ENCODE peak calls at places on chromosome 2, in seven cellular contexts. B is HepG2, S is K562, T is GM12878, Y is GM12892, V is H1, D is SK-N-SH. G is an unnamed sample.

GRCh38 chr2:164252568-164253287 is 368.6 kb downstream of the GRB14 start:
- DNase-seq in D (no peak), B (no peak), S (no peak), Y (no peak), V (no peak), T (peak), G (no peak)

GRCh38 chr2:178005756-178006155 is 66.8 kb downstream of the PDE11A start:
- DNase-seq in V (no peak), S (no peak), Y (no peak), T (no peak), B (no peak), D (no peak), G (no peak)

GRCh38 chr2:157256621-157257020 is 884 bp upstream of the GALNT5 start:
- DNase-seq in V (no peak), T (peak), B (no peak), D (no peak), S (no peak), Y (no peak), G (no peak)

GRCh38 chr2:235669983-235670962 is 176.4 kb downstream of the AGAP1 start:
- DNase-seq in B (no peak), S (no peak), D (peak), V (peak), T (no peak), Y (no peak), G (no peak)

GRCh38 chr2:152098798-152099654 is at the start of gene CACNB4:
- DNase-seq in V (peak), T (no peak), D (peak), S (no peak), Y (peak), B (no peak), G (peak)

GRCh38 chr2:12451726-12452125 is 265.0 kb upstream of the TRIB2 start:
- DNase-seq in T (no peak), S (peak), Y (no peak), V (no peak), B (no peak), D (no peak), G (no peak)

GRCh38 chr2:230677182-230677946 is 35.3 kb upstream of the CAB39 start:
- DNase-seq in D (no peak), Y (no peak), S (no peak), V (no peak), T (no peak), B (no peak), G (no peak)

GRCh38 chr2:239696559-239697207 is 295.9 kb upstream of the HDAC4 start:
- DNase-seq in D (no peak), Y (no peak), S (no peak), B (no peak), T (no peak), V (no peak), G (no peak)

GRCh38 chr2:101613073-101613704 is 84.3 kb upstream of the MAP4K4 start:
- DNase-seq in B (peak), D (no peak), S (no peak), V (no peak), Y (no peak), T (no peak), G (no peak)

GRCh38 chr2:17877811-17878221 is 651 bp upstream of the KCNS3 start:
- DNase-seq in Y (peak), S (no peak), V (peak), T (no peak), D (peak), B (no peak), G (peak)

GRCh38 chr2:180730976-180731375 is 249.4 kb upstream of the UBE2E3 start:
- DNase-seq in V (no peak), Y (no peak), D (no peak), S (no peak), T (no peak), B (peak), G (no peak)

GRCh38 chr2:36650031-36650430 is 46.5 kb upstream of the VIT start:
- DNase-seq in T (no peak), D (no peak), S (no peak), V (no peak), B (peak), Y (peak), G (no peak)

GRCh38 chr2:85871494-85872164 is 17.2 kb downstream of the ST3GAL5 start:
- DNase-seq in Y (no peak), V (no peak), S (no peak), T (no peak), D (no peak), B (no peak), G (no peak)

GRCh38 chr2:239789711-239790110 is 235.4 kb downstream of the NDUFA10 start:
- DNase-seq in D (no peak), S (no peak), V (peak), B (no peak), Y (no peak), T (no peak), G (no peak)

GRCh38 chr2:85705680-85706039 is 11.5 kb downstream of the GNLY start:
- DNase-seq in Y (no peak), V (no peak), B (peak), T (no peak), S (no peak), D (no peak), G (no peak)

GRCh38 chr2:229800997-229801754 is 86.8 kb upstream of the DNER start:
- DNase-seq in S (peak), Y (peak), B (peak), D (peak), T (peak), V (peak), G (peak)

GRCh38 chr2:32825291-32825712 is 121.5 kb upstream of the LTBP1 start:
- DNase-seq in B (no peak), D (peak), S (no peak), V (no peak), Y (no peak), T (no peak), G (no peak)

GRCh38 chr2:172242968-172243367 is 140.3 kb upstream of the DLX2 start:
- DNase-seq in S (no peak), Y (no peak), B (no peak), T (no peak), V (no peak), D (no peak), G (no peak)

GRCh38 chr2:223644116-223644515 is 42.0 kb upstream of the SCG2 start:
- DNase-seq in D (no peak), V (no peak), S (no peak), Y (no peak), T (no peak), B (no peak), G (no peak)

GRCh38 chr2:31384351-31384750 is 30.2 kb downstream of the XDH start:
- DNase-seq in T (no peak), D (no peak), B (no peak), S (no peak), Y (no peak), V (no peak), G (no peak)

GRCh38 chr2:241001413-241002274 is 3.2 kb downstream of the SNED1 start:
- DNase-seq in Y (no peak), S (no peak), B (no peak), T (no peak), V (no peak), D (no peak), G (no peak)

GRCh38 chr2:95274291-95275150 is at the start of gene PROM2:
- DNase-seq in S (no peak), T (no peak), Y (no peak), D (no peak), B (no peak), V (peak), G (no peak)

GRCh38 chr2:178865537-178865936 is 58.3 kb upstream of the TTN start:
- DNase-seq in V (no peak), Y (no peak), D (peak), B (no peak), T (no peak), S (peak), G (no peak)

GRCh38 chr2:10042301-10043161 is 819 bp upstream of the KLF11 start:
- DNase-seq in V (peak), T (no peak), Y (no peak), D (no peak), S (peak), B (peak), G (no peak)

GRCh38 chr2:174972924-174973323 is 32.3 kb downstream of the CHN1 start:
- DNase-seq in S (no peak), D (no peak), Y (no peak), V (no peak), B (no peak), T (no peak), G (no peak)

GRCh38 chr2:128715360-128715759 is 396.7 kb upstream of the HS6ST1 start:
- DNase-seq in T (no peak), S (no peak), Y (no peak), D (no peak), V (peak), B (no peak), G (no peak)

GRCh38 chr2:128717758-128718710 is 399.4 kb upstream of the HS6ST1 start:
- DNase-seq in V (no peak), T (no peak), S (no peak), Y (no peak), B (no peak), D (no peak), G (no peak)

GRCh38 chr2:128716371-128716770 is 397.7 kb upstream of the HS6ST1 start:
- DNase-seq in V (no peak), Y (no peak), B (no peak), D (no peak), T (no peak), S (no peak), G (no peak)

GRCh38 chr2:128714285-128714684 is 395.6 kb upstream of the HS6ST1 start:
- DNase-seq in T (no peak), S (no peak), D (no peak), Y (no peak), B (no peak), V (peak), G (no peak)

GRCh38 chr2:128714861-128715312 is 396.2 kb upstream of the HS6ST1 start:
- DNase-seq in V (peak), D (no peak), S (no peak), T (no peak), B (no peak), Y (no peak), G (no peak)
- TF ChIP-seq TAF1 in V (no peak), D (no peak), S (no peak), T (no peak), B (no peak), Y (no peak), G (no peak)

GRCh38 chr2:221097568-221097915 is 474.6 kb downstream of the EPHA4 start:
- DNase-seq in S (no peak), D (no peak), Y (no peak), T (no peak), V (no peak), B (no peak), G (no peak)
- TF ChIP-seq TAF1 in S (no peak), D (no peak), Y (no peak), T (no peak), V (no peak), B (no peak), G (no peak)

GRCh38 chr2:170139276-170139967 is 38.5 kb upstream of the MYO3B start:
- DNase-seq in D (no peak), S (no peak), Y (no peak), T (no peak), V (no peak), B (no peak), G (no peak)
- TF ChIP-seq TAF1 in D (no peak), S (no peak), Y (no peak), T (no peak), V (no peak), B (no peak), G (no peak)

GRCh38 chr2:218381916-218382366 is at the start of gene SLC11A1:
- DNase-seq in T (no peak), S (no peak), V (no peak), D (no peak), B (no peak), Y (no peak), G (no peak)
- TF ChIP-seq TAF1 in T (no peak), S (no peak), V (no peak), D (no peak), B (no peak), Y (no peak), G (no peak)

DNA sequence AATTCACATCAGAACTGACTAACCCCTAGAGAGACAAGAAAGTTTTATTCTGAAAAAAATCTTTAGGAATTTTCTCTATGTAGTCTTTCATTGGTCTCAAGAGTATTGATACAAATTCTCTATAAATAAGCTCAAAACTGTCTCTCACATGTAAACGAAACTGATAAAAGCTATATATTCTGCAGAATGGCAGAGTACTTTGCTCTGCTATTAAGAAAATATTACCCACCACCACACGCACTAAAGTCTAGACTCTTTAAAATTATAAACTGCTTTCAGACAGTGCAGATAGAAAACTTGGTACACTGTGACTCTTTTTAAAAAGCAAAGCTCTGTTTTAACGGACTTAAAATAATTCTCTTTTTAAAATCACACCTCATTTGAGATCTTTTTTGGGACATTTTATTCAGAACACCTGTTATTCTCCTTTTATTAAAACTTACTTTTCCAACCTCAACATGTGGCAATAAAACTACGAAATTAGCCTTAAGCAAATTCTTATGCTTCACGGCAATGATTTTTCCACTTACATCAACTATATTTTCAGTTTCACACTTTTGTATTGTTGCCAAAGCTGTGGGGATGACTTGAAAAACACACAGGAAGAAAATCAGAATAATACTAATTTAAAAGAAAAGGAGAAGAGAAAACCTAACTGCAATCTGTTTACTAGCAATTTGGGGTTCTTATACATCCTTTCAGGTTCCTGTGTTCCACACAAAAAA is 58.0 kb downstream of the CCDC88A start:
- DNase-seq in V (no peak), Y (no peak), B (no peak), D (no peak), S (no peak), T (peak), G (no peak)
- TF ChIP-seq TAF1 in V (no peak), Y (no peak), B (no peak), D (no peak), S (no peak), T (no peak), G (no peak)